ENCODE peak calls at places on chromosomes 1 and 21, in five cellular contexts. M is activated CD8-positive, alpha-beta T cell treated with anti-CD3 and anti-CD28 coated beads for 36 hours; L is thoracic aorta; V is progenitor cell of endocrine pancreas; Y is stimulated activated CD8-positive, alpha-beta memory T cell treated with anti-CD3 and anti-CD28 coated beads, Interleukin-2, amount 100 ng/mL, for 48 hours. A is an unnamed sample.

GRCh38 chr1:39132505-39133339 is 71.8 kb upstream of the MACF1 start:
- DNase-seq in M (no peak), L (peak), V (peak), Y (no peak), A (no peak)

GRCh38 chr1:94755675-94756074 is 64.5 kb upstream of the SLC44A3 start:
- DNase-seq in M (no peak), L (no peak), V (no peak), Y (no peak), A (no peak)

GRCh38 chr1:231683439-231684165 is 57.0 kb downstream of the DISC1 start:
- DNase-seq in M (no peak), L (no peak), V (no peak), Y (no peak), A (no peak)

GRCh38 chr1:233357595-233358446 is 30.3 kb downstream of the MAP3K21 start:
- DNase-seq in M (peak), L (no peak), V (no peak), Y (no peak), A (no peak)

GRCh38 chr1:114063544-114063943 is 84.3 kb downstream of the OLFML3 start:
- DNase-seq in M (no peak), L (no peak), V (no peak), Y (no peak), A (no peak)

GRCh38 chr1:62720946-62721554 is 32.9 kb upstream of the DOCK7 start:
- DNase-seq in M (no peak), L (no peak), V (no peak), Y (no peak), A (no peak)

GRCh38 chr1:24329797-24330543 is 10.8 kb downstream of the GRHL3 start:
- DNase-seq in M (no peak), L (no peak), V (no peak), Y (no peak), A (no peak)

GRCh38 chr21:31198575-31198974 is 145.5 kb downstream of the TIAM1 start:
- DNase-seq in M (no peak), L (no peak), V (no peak), Y (no peak), A (no peak)

A was measured in GOT3.